ENCODE peak calls at places on chromosomes 11 and 22, in five cellular contexts. L, D, G, E and V are unnamed samples.

GRCh38 chr22:34877506-34877905 is 188.5 kb upstream of the ISX start:
- DNase-seq in L (no peak), E (no peak), D (no peak), G (no peak), V (no peak)

GRCh38 chr11:116517077-116517476 is 255.7 kb downstream of the BUD13 start:
- DNase-seq in G (no peak), E (no peak), L (no peak), D (no peak), V (no peak)

GRCh38 chr11:118628861-118629549 is 21.6 kb downstream of the PHLDB1 start:
- DNase-seq in L (no peak), D (no peak), G (peak; percentile 30), E (no peak), V (no peak)

GRCh38 chr11:48109046-48109666 is 107.5 kb upstream of the OR4B1 start:
- DNase-seq in L (no peak), E (peak; percentile 88), G (no peak), D (no peak), V (peak; percentile 63)

GRCh38 chr11:128341280-128341679 is 246.1 kb downstream of the ETS1 start:
- DNase-seq in G (no peak), D (no peak), E (no peak), L (no peak), V (no peak)

GRCh38 chr22:37777122-37777687 is 30.5 kb upstream of the GCAT start:
- DNase-seq in E (peak; percentile 56), L (no peak), D (no peak), G (no peak), V (peak; percentile 68)

GRCh38 chr22:47232753-47233152 is 470.3 kb downstream of the TBC1D22A start:
- DNase-seq in D (no peak), G (no peak), L (no peak), E (no peak), V (no peak)

GRCh38 chr11:32172771-32173170 is 81.9 kb downstream of the RCN1 start:
- DNase-seq in E (no peak), G (no peak), D (no peak), L (no peak), V (no peak)

GRCh38 chr11:28566643-28567042 is 458.5 kb downstream of the METTL15 start:
- DNase-seq in L (no peak), G (peak; percentile 84), E (no peak), D (no peak), V (peak; percentile 47)

GRCh38 chr22:36027960-36028645 is 521 bp downstream of the RBFOX2 start:
- DNase-seq in E (no peak), D (no peak), L (no peak), G (peak; percentile 56), V (no peak)

GRCh38 chr11:110131386-110132123 is 38.4 kb downstream of the ZC3H12C start:
- DNase-seq in G (no peak), E (peak; percentile 68), D (no peak), L (no peak), V (no peak)